ENCODE peak calls at places on chromosomes 5 and 9, in eight cellular contexts. One of them, this sample, is unnamed.

GRCh38 chr9:79776581-79776980 is 204.8 kb downstream of the TLE4 start:
- DNase-seq in H9: no peak
- DNase-seq in Right ventricle myocardium superior: no peak
- DNase-seq in activated T-helper 2 cell treated with anti-CD3 and anti-CD28 coated beads, Interferon-gamma antibody, Interleukin-2, Interleukin-4, amounts not matched to agents 10 μg/mL and 5 μg/mL and 100 μg/mL, durations not matched to agents 14 hours and 24 hours and 36 hours: no peak
- DNase-seq in left ventricle myocardium superior: no peak
- DNase-seq in GM12865: no peak
- DNase-seq in C1 segment of cervical spinal cord: no peak
- DNase-seq in cardiac fibroblast: peak
- DNase-seq in this sample: no peak

GRCh38 chr9:91117959-91118651 is 243.6 kb downstream of the AUH start:
- DNase-seq in H9: peak
- DNase-seq in Right ventricle myocardium superior: peak
- DNase-seq in activated T-helper 2 cell treated with anti-CD3 and anti-CD28 coated beads, Interferon-gamma antibody, Interleukin-2, Interleukin-4, amounts not matched to agents 10 μg/mL and 5 μg/mL and 100 μg/mL, durations not matched to agents 14 hours and 24 hours and 36 hours: no peak
- DNase-seq in left ventricle myocardium superior: peak
- DNase-seq in GM12865: no peak
- DNase-seq in C1 segment of cervical spinal cord: peak
- DNase-seq in cardiac fibroblast: peak
- DNase-seq in this sample: peak

GRCh38 chr5:5638193-5638592 is 215.7 kb downstream of the ICE1 start:
- DNase-seq in H9: no peak
- DNase-seq in Right ventricle myocardium superior: no peak
- DNase-seq in activated T-helper 2 cell treated with anti-CD3 and anti-CD28 coated beads, Interferon-gamma antibody, Interleukin-2, Interleukin-4, amounts not matched to agents 10 μg/mL and 5 μg/mL and 100 μg/mL, durations not matched to agents 14 hours and 24 hours and 36 hours: no peak
- DNase-seq in left ventricle myocardium superior: no peak
- DNase-seq in GM12865: no peak
- DNase-seq in C1 segment of cervical spinal cord: no peak
- DNase-seq in cardiac fibroblast: no peak
- DNase-seq in this sample: no peak

GRCh38 chr9:72315510-72316287 is 49.3 kb downstream of the ZFAND5 start:
- DNase-seq in H9: peak
- DNase-seq in Right ventricle myocardium superior: peak
- DNase-seq in activated T-helper 2 cell treated with anti-CD3 and anti-CD28 coated beads, Interferon-gamma antibody, Interleukin-2, Interleukin-4, amounts not matched to agents 10 μg/mL and 5 μg/mL and 100 μg/mL, durations not matched to agents 14 hours and 24 hours and 36 hours: no peak
- DNase-seq in left ventricle myocardium superior: no peak
- DNase-seq in GM12865: no peak
- DNase-seq in C1 segment of cervical spinal cord: peak
- DNase-seq in cardiac fibroblast: peak
- DNase-seq in this sample: peak

GRCh38 chr9:5493597-5494511 is 16.5 kb upstream of the PDCD1LG2 start:
- DNase-seq in H9: no peak
- DNase-seq in Right ventricle myocardium superior: peak
- DNase-seq in activated T-helper 2 cell treated with anti-CD3 and anti-CD28 coated beads, Interferon-gamma antibody, Interleukin-2, Interleukin-4, amounts not matched to agents 10 μg/mL and 5 μg/mL and 100 μg/mL, durations not matched to agents 14 hours and 24 hours and 36 hours: no peak
- DNase-seq in left ventricle myocardium superior: no peak
- DNase-seq in GM12865: peak
- DNase-seq in C1 segment of cervical spinal cord: no peak
- DNase-seq in cardiac fibroblast: peak
- DNase-seq in this sample: peak

GRCh38 chr9:14361074-14361473 is 47.1 kb upstream of the NFIB start:
- DNase-seq in H9: no peak
- DNase-seq in Right ventricle myocardium superior: no peak
- DNase-seq in activated T-helper 2 cell treated with anti-CD3 and anti-CD28 coated beads, Interferon-gamma antibody, Interleukin-2, Interleukin-4, amounts not matched to agents 10 μg/mL and 5 μg/mL and 100 μg/mL, durations not matched to agents 14 hours and 24 hours and 36 hours: no peak
- DNase-seq in left ventricle myocardium superior: no peak
- DNase-seq in GM12865: no peak
- DNase-seq in C1 segment of cervical spinal cord: no peak
- DNase-seq in cardiac fibroblast: peak
- DNase-seq in this sample: no peak

GRCh38 chr5:59358497-59358896 is 535.0 kb downstream of the PDE4D start:
- DNase-seq in H9: peak
- DNase-seq in Right ventricle myocardium superior: peak
- DNase-seq in activated T-helper 2 cell treated with anti-CD3 and anti-CD28 coated beads, Interferon-gamma antibody, Interleukin-2, Interleukin-4, amounts not matched to agents 10 μg/mL and 5 μg/mL and 100 μg/mL, durations not matched to agents 14 hours and 24 hours and 36 hours: no peak
- DNase-seq in left ventricle myocardium superior: peak
- DNase-seq in GM12865: no peak
- DNase-seq in C1 segment of cervical spinal cord: no peak
- DNase-seq in cardiac fibroblast: peak
- DNase-seq in this sample: no peak

GRCh38 chr5:128358826-128359225 is 179.2 kb downstream of the FBN2 start:
- DNase-seq in H9: no peak
- DNase-seq in Right ventricle myocardium superior: no peak
- DNase-seq in activated T-helper 2 cell treated with anti-CD3 and anti-CD28 coated beads, Interferon-gamma antibody, Interleukin-2, Interleukin-4, amounts not matched to agents 10 μg/mL and 5 μg/mL and 100 μg/mL, durations not matched to agents 14 hours and 24 hours and 36 hours: no peak
- DNase-seq in left ventricle myocardium superior: no peak
- DNase-seq in GM12865: no peak
- DNase-seq in C1 segment of cervical spinal cord: no peak
- DNase-seq in cardiac fibroblast: peak
- DNase-seq in this sample: no peak

GRCh38 chr5:10352404-10353240 is 873 bp upstream of the MARCHF6 start:
- DNase-seq in H9: no peak
- DNase-seq in Right ventricle myocardium superior: no peak
- DNase-seq in activated T-helper 2 cell treated with anti-CD3 and anti-CD28 coated beads, Interferon-gamma antibody, Interleukin-2, Interleukin-4, amounts not matched to agents 10 μg/mL and 5 μg/mL and 100 μg/mL, durations not matched to agents 14 hours and 24 hours and 36 hours: peak
- DNase-seq in left ventricle myocardium superior: no peak
- DNase-seq in GM12865: no peak
- DNase-seq in C1 segment of cervical spinal cord: peak
- DNase-seq in cardiac fibroblast: no peak
- DNase-seq in this sample: no peak

GRCh38 chr5:16179511-16179935 is at the start of gene MARCHF11:
- DNase-seq in H9: peak
- DNase-seq in Right ventricle myocardium superior: no peak
- DNase-seq in activated T-helper 2 cell treated with anti-CD3 and anti-CD28 coated beads, Interferon-gamma antibody, Interleukin-2, Interleukin-4, amounts not matched to agents 10 μg/mL and 5 μg/mL and 100 μg/mL, durations not matched to agents 14 hours and 24 hours and 36 hours: no peak
- DNase-seq in left ventricle myocardium superior: no peak
- DNase-seq in GM12865: no peak
- DNase-seq in C1 segment of cervical spinal cord: no peak
- DNase-seq in cardiac fibroblast: no peak
- DNase-seq in this sample: no peak

GRCh38 chr9:131873891-131874440 is 134.1 kb upstream of the RAPGEF1 start:
- DNase-seq in H9: no peak
- DNase-seq in Right ventricle myocardium superior: no peak
- DNase-seq in activated T-helper 2 cell treated with anti-CD3 and anti-CD28 coated beads, Interferon-gamma antibody, Interleukin-2, Interleukin-4, amounts not matched to agents 10 μg/mL and 5 μg/mL and 100 μg/mL, durations not matched to agents 14 hours and 24 hours and 36 hours: no peak
- DNase-seq in left ventricle myocardium superior: no peak
- DNase-seq in GM12865: no peak
- DNase-seq in C1 segment of cervical spinal cord: no peak
- DNase-seq in cardiac fibroblast: no peak
- DNase-seq in this sample: no peak

GRCh38 chr9:70466976-70467551 is 52.6 kb upstream of the KLF9 start:
- DNase-seq in H9: no peak
- DNase-seq in Right ventricle myocardium superior: no peak
- DNase-seq in activated T-helper 2 cell treated with anti-CD3 and anti-CD28 coated beads, Interferon-gamma antibody, Interleukin-2, Interleukin-4, amounts not matched to agents 10 μg/mL and 5 μg/mL and 100 μg/mL, durations not matched to agents 14 hours and 24 hours and 36 hours: no peak
- DNase-seq in left ventricle myocardium superior: no peak
- DNase-seq in GM12865: no peak
- DNase-seq in C1 segment of cervical spinal cord: no peak
- DNase-seq in cardiac fibroblast: peak
- DNase-seq in this sample: peak

GRCh38 chr9:109908459-109909390 is 128.7 kb downstream of the PALM2AKAP2 start:
- DNase-seq in H9: no peak
- DNase-seq in Right ventricle myocardium superior: no peak
- DNase-seq in activated T-helper 2 cell treated with anti-CD3 and anti-CD28 coated beads, Interferon-gamma antibody, Interleukin-2, Interleukin-4, amounts not matched to agents 10 μg/mL and 5 μg/mL and 100 μg/mL, durations not matched to agents 14 hours and 24 hours and 36 hours: no peak
- DNase-seq in left ventricle myocardium superior: no peak
- DNase-seq in GM12865: no peak
- DNase-seq in C1 segment of cervical spinal cord: no peak
- DNase-seq in cardiac fibroblast: peak
- DNase-seq in this sample: no peak

GRCh38 chr5:96963267-96963666 is 27.4 kb downstream of the LNPEP start:
- DNase-seq in H9: no peak
- DNase-seq in Right ventricle myocardium superior: peak
- DNase-seq in activated T-helper 2 cell treated with anti-CD3 and anti-CD28 coated beads, Interferon-gamma antibody, Interleukin-2, Interleukin-4, amounts not matched to agents 10 μg/mL and 5 μg/mL and 100 μg/mL, durations not matched to agents 14 hours and 24 hours and 36 hours: no peak
- DNase-seq in left ventricle myocardium superior: peak
- DNase-seq in GM12865: peak
- DNase-seq in C1 segment of cervical spinal cord: peak
- DNase-seq in cardiac fibroblast: peak
- DNase-seq in this sample: peak

GRCh38 chr5:127671218-127671617 is 22.3 kb downstream of the CTXN3 start:
- DNase-seq in H9: no peak
- DNase-seq in Right ventricle myocardium superior: no peak
- DNase-seq in activated T-helper 2 cell treated with anti-CD3 and anti-CD28 coated beads, Interferon-gamma antibody, Interleukin-2, Interleukin-4, amounts not matched to agents 10 μg/mL and 5 μg/mL and 100 μg/mL, durations not matched to agents 14 hours and 24 hours and 36 hours: no peak
- DNase-seq in left ventricle myocardium superior: no peak
- DNase-seq in GM12865: no peak
- DNase-seq in C1 segment of cervical spinal cord: no peak
- DNase-seq in cardiac fibroblast: no peak
- DNase-seq in this sample: no peak

GRCh38 chr5:83313431-83313830 is 158.1 kb upstream of the VCAN start:
- DNase-seq in H9: no peak
- DNase-seq in Right ventricle myocardium superior: no peak
- DNase-seq in activated T-helper 2 cell treated with anti-CD3 and anti-CD28 coated beads, Interferon-gamma antibody, Interleukin-2, Interleukin-4, amounts not matched to agents 10 μg/mL and 5 μg/mL and 100 μg/mL, durations not matched to agents 14 hours and 24 hours and 36 hours: no peak
- DNase-seq in left ventricle myocardium superior: no peak
- DNase-seq in GM12865: no peak
- DNase-seq in C1 segment of cervical spinal cord: no peak
- DNase-seq in cardiac fibroblast: peak
- DNase-seq in this sample: no peak

GRCh38 chr9:114856942-114857315 is 51.1 kb upstream of the TNFSF15 start:
- DNase-seq in H9: no peak
- DNase-seq in Right ventricle myocardium superior: no peak
- DNase-seq in activated T-helper 2 cell treated with anti-CD3 and anti-CD28 coated beads, Interferon-gamma antibody, Interleukin-2, Interleukin-4, amounts not matched to agents 10 μg/mL and 5 μg/mL and 100 μg/mL, durations not matched to agents 14 hours and 24 hours and 36 hours: no peak
- DNase-seq in left ventricle myocardium superior: no peak
- DNase-seq in GM12865: no peak
- DNase-seq in C1 segment of cervical spinal cord: no peak
- DNase-seq in cardiac fibroblast: peak
- DNase-seq in this sample: no peak

GRCh38 chr9:111161015-111161415 is 122.7 kb upstream of the LPAR1 start:
- DNase-seq in H9: no peak
- DNase-seq in Right ventricle myocardium superior: no peak
- DNase-seq in activated T-helper 2 cell treated with anti-CD3 and anti-CD28 coated beads, Interferon-gamma antibody, Interleukin-2, Interleukin-4, amounts not matched to agents 10 μg/mL and 5 μg/mL and 100 μg/mL, durations not matched to agents 14 hours and 24 hours and 36 hours: no peak
- DNase-seq in left ventricle myocardium superior: no peak
- DNase-seq in GM12865: no peak
- DNase-seq in C1 segment of cervical spinal cord: no peak
- DNase-seq in cardiac fibroblast: peak
- DNase-seq in this sample: peak

GRCh38 chr9:132482196-132482813 is 72.3 kb downstream of the CFAP77 start:
- DNase-seq in H9: no peak
- DNase-seq in Right ventricle myocardium superior: no peak
- DNase-seq in activated T-helper 2 cell treated with anti-CD3 and anti-CD28 coated beads, Interferon-gamma antibody, Interleukin-2, Interleukin-4, amounts not matched to agents 10 μg/mL and 5 μg/mL and 100 μg/mL, durations not matched to agents 14 hours and 24 hours and 36 hours: no peak
- DNase-seq in left ventricle myocardium superior: peak
- DNase-seq in GM12865: no peak
- DNase-seq in C1 segment of cervical spinal cord: no peak
- DNase-seq in cardiac fibroblast: no peak
- DNase-seq in this sample: no peak

GRCh38 chr9:93020151-93020550 is 38.4 kb upstream of the SUSD3 start:
- DNase-seq in H9: no peak
- DNase-seq in Right ventricle myocardium superior: peak
- DNase-seq in activated T-helper 2 cell treated with anti-CD3 and anti-CD28 coated beads, Interferon-gamma antibody, Interleukin-2, Interleukin-4, amounts not matched to agents 10 μg/mL and 5 μg/mL and 100 μg/mL, durations not matched to agents 14 hours and 24 hours and 36 hours: no peak
- DNase-seq in left ventricle myocardium superior: peak
- DNase-seq in GM12865: no peak
- DNase-seq in C1 segment of cervical spinal cord: no peak
- DNase-seq in cardiac fibroblast: no peak
- DNase-seq in this sample: no peak

GRCh38 chr5:175471628-175472027 is 6.7 kb upstream of the SFXN1 start:
- DNase-seq in H9: no peak
- DNase-seq in Right ventricle myocardium superior: no peak
- DNase-seq in activated T-helper 2 cell treated with anti-CD3 and anti-CD28 coated beads, Interferon-gamma antibody, Interleukin-2, Interleukin-4, amounts not matched to agents 10 μg/mL and 5 μg/mL and 100 μg/mL, durations not matched to agents 14 hours and 24 hours and 36 hours: no peak
- DNase-seq in left ventricle myocardium superior: no peak
- DNase-seq in GM12865: peak
- DNase-seq in C1 segment of cervical spinal cord: no peak
- DNase-seq in cardiac fibroblast: no peak
- DNase-seq in this sample: no peak